ENCODE peak calls at places on chromosomes 3 and 15, in five cellular contexts. Q is lung, A is cardiac muscle cell, F is psoas muscle, D is OCI-LY7. Y is an unnamed sample.

GRCh38 chr3:53554559-53555511 is 60.4 kb downstream of the CACNA1D start:
- DNase-seq in D (no peak), F (no peak), A (no peak), Q (no peak), Y (no peak)

GRCh38 chr15:101409621-101410020 is 79.9 kb downstream of the PCSK6 start:
- DNase-seq in A (no peak), D (no peak), Q (no peak), F (no peak), Y (no peak)

GRCh38 chr3:137767146-137768020 is 3.3 kb downstream of the SOX14 start:
- DNase-seq in F (no peak), A (no peak), D (no peak), Q (no peak), Y (peak; percentile 53)

GRCh38 chr3:5285439-5285838 is 97.9 kb downstream of the EDEM1 start:
- DNase-seq in A (no peak), D (no peak), F (no peak), Q (no peak), Y (no peak)

GRCh38 chr15:96358795-96359190 is 28.3 kb downstream of the NR2F2 start:
- DNase-seq in A (no peak), F (no peak), Q (no peak), D (no peak), Y (no peak)

GRCh38 chr3:16801698-16802097 is 83.1 kb upstream of the PLCL2 start:
- DNase-seq in Q (no peak), A (peak; percentile 25), D (peak; percentile 51), F (no peak), Y (no peak)

GRCh38 chr3:33186524-33187367 is 31.9 kb downstream of the SUSD5 start:
- DNase-seq in Q (no peak), D (no peak), F (no peak), A (peak; percentile 6), Y (no peak)

GRCh38 chr3:196968233-196969000 is at the start of gene PIGZ:
- DNase-seq in A (peak; percentile 49), D (peak; percentile 11), Q (no peak), F (peak; percentile 44), Y (peak; percentile 47)

GRCh38 chr15:100778831-100779288 is 100.8 kb upstream of the ALDH1A3 start:
- DNase-seq in Q (peak; percentile 24), D (no peak), F (no peak), A (no peak), Y (no peak)

GRCh38 chr3:113264741-113265140 is 53.4 kb downstream of the BOC start:
- DNase-seq in D (no peak), F (no peak), A (no peak), Q (no peak), Y (no peak)

GRCh38 chr15:79370716-79371115 is 59.8 kb downstream of the TMED3 start:
- DNase-seq in D (no peak), F (no peak), Q (no peak), A (peak; percentile 58), Y (no peak)

GRCh38 chr3:37886395-37886794 is 24.7 kb downstream of the CTDSPL start:
- DNase-seq in Q (no peak), D (no peak), F (no peak), A (no peak), Y (no peak)

GRCh38 chr15:72838311-72838731 is 54.8 kb upstream of the ADPGK start:
- DNase-seq in A (peak; percentile 45), F (peak; percentile 55), D (no peak), Q (no peak), Y (no peak)

GRCh38 chr3:189301479-189301878 is 129.7 kb downstream of the TPRG1 start:
- DNase-seq in Q (no peak), A (no peak), F (no peak), D (no peak), Y (no peak)

GRCh38 chr3:187935623-187936156 is 190.4 kb upstream of the BCL6 start:
- DNase-seq in F (peak; percentile 42), A (no peak), Q (no peak), D (peak; percentile 91), Y (no peak)

GRCh38 chr15:89399390-89400120 is 64.9 kb upstream of the POLG start:
- DNase-seq in D (no peak), Q (no peak), A (no peak), F (no peak), Y (peak; percentile 63)

GRCh38 chr3:186825294-186825821 is 17.2 kb upstream of the ADIPOQ start:
- DNase-seq in Q (no peak), D (peak; percentile 32), F (peak; percentile 21), A (peak; percentile 80), Y (peak; percentile 22)

GRCh38 chr3:44396200-44397171 is 57.9 kb downstream of the TCAIM start:
- DNase-seq in A (no peak), D (no peak), F (no peak), Q (no peak), Y (no peak)

GRCh38 chr15:100073982-100074381 is 267.8 kb downstream of the ADAMTS17 start:
- DNase-seq in D (no peak), A (no peak), F (no peak), Q (no peak), Y (no peak)

GRCh38 chr3:105137911-105138310 is 228.8 kb upstream of the ALCAM start:
- DNase-seq in A (no peak), Q (no peak), F (no peak), D (no peak), Y (no peak)

GRCh38 chr3:49256152-49256551 is 20.9 kb downstream of the C3orf62 start:
- DNase-seq in F (no peak), Q (no peak), D (no peak), A (no peak), Y (no peak)

GRCh38 chr15:60326824-60327654 is 70.7 kb downstream of the ANXA2 start:
- DNase-seq in F (no peak), Q (no peak), A (peak; percentile 73), D (peak; percentile 51), Y (peak; percentile 54)

GRCh38 chr3:119173325-119173724 is at the start of gene UPK1B:
- DNase-seq in D (no peak), Q (no peak), F (no peak), A (no peak), Y (peak; percentile 12)

GRCh38 chr3:11638669-11639402 is 4.9 kb downstream of the VGLL4 start:
- DNase-seq in A (no peak), Q (no peak), F (no peak), D (no peak), Y (no peak)

GRCh38 chr3:191302451-191302850 is 26.7 kb upstream of the CCDC50 start:
- DNase-seq in F (no peak), D (no peak), Q (no peak), A (no peak), Y (no peak)

GRCh38 chr3:15476378-15476777 is 45.1 kb downstream of the COLQ start:
- DNase-seq in A (peak; percentile 44), Q (no peak), F (no peak), D (no peak), Y (no peak)

GRCh38 chr3:42743204-42743995 is 29.7 kb downstream of the CCDC13 start:
- DNase-seq in D (no peak), A (no peak), F (no peak), Q (peak; percentile 18), Y (peak; percentile 1)

GRCh38 chr3:157566596-157566995 is 63.4 kb upstream of the VEPH1 start:
- DNase-seq in F (no peak), A (no peak), Q (no peak), D (no peak), Y (no peak)

GRCh38 chr3:112770026-112770626 is 76.5 kb downstream of the CD200R1L start:
- DNase-seq in Q (no peak), F (peak; percentile 52), D (no peak), A (peak; percentile 70), Y (no peak)

GRCh38 chr3:178705925-178706324 is 169.7 kb downstream of the KCNMB2 start:
- DNase-seq in D (no peak), Q (no peak), F (no peak), A (no peak), Y (no peak)

GRCh38 chr15:31179683-31180082 is 78.2 kb upstream of the TRPM1 start:
- DNase-seq in Q (no peak), A (no peak), D (no peak), F (no peak), Y (no peak)

GRCh38 chr3:114362815-114363214 is 69.0 kb downstream of the TIGIT start:
- DNase-seq in D (peak; percentile 25), A (peak; percentile 66), F (no peak), Q (no peak), Y (no peak)
- TF ChIP-seq CTCF in D (peak; percentile 79), A (peak; percentile 38), F (peak; percentile 45), Q (no peak), Y (peak; percentile 40)

DNA sequence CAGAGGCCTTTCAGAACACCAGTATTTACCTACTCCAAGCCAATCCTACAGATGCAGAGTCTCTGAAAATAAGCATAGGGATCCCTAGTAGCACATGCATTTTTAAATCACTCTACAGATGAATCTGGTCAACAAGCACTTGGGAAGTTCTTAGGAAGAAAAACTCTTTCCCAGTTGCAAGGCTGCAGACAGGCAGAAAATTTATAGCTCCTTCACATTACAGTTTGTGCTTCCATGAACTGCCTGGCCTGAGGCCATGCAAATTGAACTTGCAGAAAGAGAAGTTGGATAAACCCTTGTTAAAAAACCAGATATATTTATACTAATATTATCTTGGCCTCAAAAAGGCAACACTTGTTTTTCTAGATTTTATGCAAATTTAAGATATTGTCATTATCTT is 256.9 kb downstream of the EPHA3 start:
- DNase-seq in F (no peak), D (no peak), A (no peak), Q (no peak), Y (no peak)
- TF ChIP-seq CTCF in F (no peak), D (no peak), A (no peak), Q (no peak), Y (no peak)

GRCh38 chr15:75834011-75834410 is 9.2 kb upstream of the UBE2Q2 start:
- DNase-seq in F (no peak), D (no peak), Q (no peak), A (no peak), Y (no peak)

GRCh38 chr15:75835990-75836952 is 7.0 kb upstream of the UBE2Q2 start:
- DNase-seq in A (no peak), Q (no peak), F (no peak), D (no peak), Y (no peak)

GRCh38 chr15:75832114-75832513 is 11.1 kb upstream of the UBE2Q2 start:
- DNase-seq in A (no peak), D (no peak), Q (no peak), F (no peak), Y (no peak)

GRCh38 chr15:75840659-75841058 is 2.6 kb upstream of the UBE2Q2 start:
- DNase-seq in Q (no peak), A (peak; percentile 84), F (no peak), D (no peak), Y (no peak)

GRCh38 chr15:75836953-75837321 is 6.3 kb upstream of the UBE2Q2 start:
- DNase-seq in D (no peak), F (peak; percentile 30), A (peak; percentile 75), Q (no peak), Y (no peak)
- TF ChIP-seq CTCF in D (no peak), F (no peak), A (no peak), Q (no peak), Y (no peak)

DNA sequence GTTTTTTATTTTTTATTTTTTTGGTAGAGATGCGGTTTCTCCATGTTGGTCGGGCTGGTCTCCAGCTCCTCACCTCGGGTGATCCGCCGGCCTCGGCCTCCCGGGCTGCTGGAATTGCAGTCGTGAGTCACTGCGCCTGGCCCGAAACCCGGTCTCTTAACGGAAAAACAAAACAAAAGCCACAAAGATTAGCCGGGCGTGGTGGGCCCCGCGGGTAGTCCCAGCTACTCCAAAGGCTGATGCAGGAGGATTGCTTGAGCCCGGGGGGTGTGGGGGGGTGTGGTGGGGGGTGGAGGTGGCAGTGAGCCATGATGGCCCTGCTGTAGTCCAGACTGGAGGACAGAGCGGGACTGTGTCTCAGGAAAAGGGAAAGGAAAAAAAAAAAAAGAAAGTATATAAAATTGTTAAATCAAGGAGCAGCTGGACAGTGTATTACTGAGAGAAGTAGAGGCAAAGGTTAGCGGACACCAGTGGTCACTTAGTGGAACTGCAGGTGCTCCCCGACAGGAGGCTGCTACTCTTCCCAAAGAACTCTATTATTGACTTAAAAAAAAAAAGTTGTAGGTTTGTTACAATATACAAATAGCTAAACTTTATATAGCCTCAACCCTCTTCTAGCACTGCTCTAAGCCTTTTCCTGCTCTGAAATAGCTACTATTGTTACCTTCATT is 30.3 kb upstream of the TUBGCP5 start:
- DNase-seq in D (no peak), F (no peak), A (no peak), Q (no peak), Y (peak; percentile 14)
- TF ChIP-seq CTCF in D (peak; percentile 14), F (no peak), A (no peak), Q (no peak), Y (peak; percentile 55)

Y was measured in endothelial cell.